ENCODE peak calls at places on chromosomes 11 and 22, in six cellular contexts. D is RWPE2, J is ovary, Q is PC-3, T is Caco-2, P is PC-9. U is an unnamed sample.

GRCh38 chr22:25644122-25644521 is 79.6 kb downstream of the GRK3 start:
- DNase-seq in D (no peak), J (no peak), Q (no peak), P (no peak), T (no peak), U (no peak)

GRCh38 chr11:34656062-34656720 is 35.3 kb downstream of the EHF start:
- DNase-seq in D (no peak), T (no peak), P (no peak), J (no peak), Q (peak; percentile 58), U (peak; percentile 95)

GRCh38 chr11:85118151-85118550 is 509.0 kb downstream of the DLG2 start:
- DNase-seq in P (no peak), D (no peak), J (no peak), T (no peak), Q (peak; percentile 9), U (peak; percentile 66)

GRCh38 chr22:25368271-25368670 is 148.8 kb downstream of the CRYBB2 start:
- DNase-seq in Q (peak; percentile 61), T (no peak), D (peak; percentile 67), P (peak; percentile 58), J (no peak), U (peak; percentile 32)

GRCh38 chr11:93895106-93895862 is 44.9 kb upstream of the VSTM5 start:
- DNase-seq in T (peak; percentile 79), J (no peak), P (peak; percentile 18), Q (peak; percentile 95), D (no peak), U (peak; percentile 38)

GRCh38 chr22:17368727-17369552 is at the start of gene CECR2:
- DNase-seq in Q (no peak), J (peak; percentile 47), P (no peak), D (no peak), T (peak; percentile 36), U (peak; percentile 77)

GRCh38 chr11:131854391-131854790 is 484.0 kb downstream of the NTM start:
- DNase-seq in T (no peak), J (no peak), Q (no peak), D (no peak), P (no peak), U (no peak)

GRCh38 chr11:78050964-78051831 is 12.5 kb upstream of the THRSP start:
- DNase-seq in J (no peak), T (peak; percentile 63), D (no peak), P (peak; percentile 53), Q (peak; percentile 84), U (no peak)

GRCh38 chr11:59931688-59932087 is 6.5 kb upstream of the OOSP1 start:
- DNase-seq in D (no peak), J (no peak), T (no peak), Q (no peak), P (no peak), U (no peak)

GRCh38 chr11:17165247-17165890 is 42.4 kb downstream of the PIK3C2A start:
- DNase-seq in D (no peak), T (no peak), Q (no peak), P (no peak), J (no peak), U (no peak)

GRCh38 chr11:14364322-14364721 is 5.3 kb upstream of the RRAS2 start:
- DNase-seq in P (no peak), D (no peak), Q (no peak), T (no peak), J (no peak), U (no peak)

GRCh38 chr11:9884601-9885000 is 220.7 kb downstream of the SWAP70 start:
- DNase-seq in Q (no peak), D (no peak), P (no peak), J (no peak), T (no peak), U (no peak)

GRCh38 chr11:9878936-9879335 is 215.1 kb downstream of the SWAP70 start:
- DNase-seq in P (no peak), Q (no peak), J (no peak), D (no peak), T (no peak), U (peak; percentile 77)

GRCh38 chr11:9875862-9876261 is 212.0 kb downstream of the SWAP70 start:
- DNase-seq in T (no peak), P (no peak), J (no peak), Q (peak; percentile 66), D (no peak), U (no peak)

GRCh38 chr11:9876331-9876730 is 212.5 kb downstream of the SWAP70 start:
- DNase-seq in T (no peak), P (no peak), J (no peak), Q (no peak), D (no peak), U (no peak)

DNA sequence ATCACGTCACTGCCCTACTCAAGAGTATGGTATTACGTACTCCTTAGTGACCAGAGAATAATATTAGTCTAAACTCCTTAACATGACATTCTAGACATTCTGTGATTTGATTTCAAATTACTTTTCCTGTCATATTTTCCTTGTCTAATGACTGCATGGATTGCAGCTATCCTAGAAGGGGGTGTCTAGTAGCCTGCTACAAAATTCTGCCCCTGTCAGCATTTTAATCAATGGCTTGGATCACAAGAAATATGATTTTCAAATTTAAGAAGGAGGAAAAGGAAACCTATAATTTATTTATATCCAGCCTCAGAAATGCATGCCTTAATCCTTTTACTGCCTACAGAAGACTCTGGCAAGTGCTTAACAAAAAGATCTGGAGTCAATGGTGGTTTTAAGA is 216.8 kb downstream of the SWAP70 start:
- DNase-seq in J (no peak), T (no peak), D (no peak), Q (no peak), P (no peak), U (peak; percentile 34)
- H3K9me3 ChIP-seq in J (no peaks in the 10 kb centered on the region), T (peaks cover 10% of the 10 kb centered on the region), D (no peaks in the 10 kb centered on the region), Q (no peaks in the 10 kb centered on the region), P (no peaks in the 10 kb centered on the region), U (no peaks in the 10 kb centered on the region)

DNA sequence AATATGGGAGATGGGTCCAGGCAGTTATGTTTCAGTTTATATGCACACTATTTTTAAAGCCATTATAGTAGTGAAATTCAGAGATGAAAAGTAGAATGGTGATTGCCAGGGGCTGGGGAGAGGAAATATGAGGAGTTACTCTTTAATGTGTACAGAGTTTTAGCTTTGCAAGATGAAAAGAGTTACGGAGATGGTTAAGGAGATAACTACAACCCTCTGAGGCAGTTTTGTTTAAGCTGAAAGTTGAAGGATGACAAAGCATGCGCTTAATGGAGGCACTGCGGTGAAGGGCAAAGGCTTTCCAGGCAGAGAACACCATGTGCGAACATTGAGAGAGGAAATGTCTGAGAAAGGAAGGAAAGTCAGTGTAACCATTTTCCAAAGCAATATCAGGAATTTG is 18.2 kb upstream of the BMAL1 start:
- DNase-seq in D (no peak), P (no peak), J (no peak), T (peak; percentile 17), Q (no peak), U (no peak)
- H3K4me3 ChIP-seq in D (no peak overlapping the region), P (no peak overlapping the region), J (no peak overlapping the region), T (no peak overlapping the region), Q (no peak overlapping the region), U (no peak overlapping the region)

GRCh38 chr22:47994045-47994444 is 1231.6 kb downstream of the TBC1D22A start:
- DNase-seq in D (no peak), J (no peak), Q (no peak), P (no peak), T (no peak), U (no peak)
- H3K9me3 ChIP-seq in D (no peaks in the 10 kb centered on the region), J (no peaks in the 10 kb centered on the region), Q (no peaks in the 10 kb centered on the region), P (no peaks in the 10 kb centered on the region), T (peaks cover 3% of the 10 kb centered on the region), U (no peaks in the 10 kb centered on the region)

DNA sequence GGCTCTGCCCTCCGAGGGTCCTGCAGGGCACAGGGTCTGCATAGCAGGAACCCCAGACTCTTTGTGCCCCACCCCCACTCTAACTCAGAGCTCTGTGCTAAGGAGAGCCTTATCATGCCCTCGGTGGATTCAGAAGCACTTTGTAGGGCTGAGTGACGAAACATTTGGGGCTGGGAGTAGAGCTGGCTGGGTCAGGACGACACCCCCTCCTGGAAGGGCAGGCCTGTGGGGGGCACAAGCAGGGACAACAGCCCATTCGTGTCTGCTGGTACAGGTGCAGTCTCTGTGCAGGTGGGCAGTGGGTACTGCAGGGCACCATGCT is 8.9 kb downstream of the APOBEC3A start:
- DNase-seq in D (no peak), T (no peak), Q (no peak), P (no peak), J (no peak), U (no peak)
- H3K4me3 ChIP-seq in D (no peak overlapping the region), T (no peak overlapping the region), Q (no peak overlapping the region), P (no peak overlapping the region), J (no peak overlapping the region), U (no peak overlapping the region)

DNA sequence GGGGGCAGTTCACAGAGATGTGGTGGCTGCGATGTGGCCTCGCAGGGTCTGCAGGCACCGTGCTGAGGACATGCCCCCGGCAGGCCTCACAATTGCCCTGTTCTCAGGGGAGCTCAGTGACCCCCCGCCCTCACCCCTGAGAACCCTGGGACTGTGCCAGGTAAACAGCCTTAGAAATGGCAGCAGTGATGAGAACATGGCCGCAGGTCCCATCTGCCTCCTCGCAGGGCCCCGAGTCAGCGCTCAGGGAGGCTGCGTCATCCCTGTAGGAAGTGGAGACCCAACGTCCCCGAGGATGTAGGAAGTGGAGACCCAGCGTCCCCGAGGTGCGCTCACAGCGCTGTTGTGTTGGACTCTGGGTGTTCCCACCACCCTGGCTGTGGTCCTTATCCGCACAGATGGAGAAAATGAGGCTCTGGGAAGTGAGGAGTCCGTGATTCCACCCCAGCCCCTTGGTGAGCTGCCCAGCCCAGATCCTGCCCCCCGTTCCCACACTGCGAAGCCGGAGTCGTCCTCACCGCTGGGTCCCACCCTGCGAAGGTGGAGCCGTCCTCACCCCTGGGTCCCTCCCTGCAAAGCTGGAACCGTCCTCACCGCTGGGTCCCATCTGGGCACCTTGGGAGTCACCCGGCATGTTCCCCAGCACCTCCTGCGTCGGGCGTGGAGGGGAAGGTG is 1086.8 kb downstream of the BRD1 start:
- DNase-seq in P (no peak), T (no peak), J (no peak), D (no peak), Q (no peak), U (no peak)
- H3K9me3 ChIP-seq in P (no peaks in the 10 kb centered on the region), T (no peaks in the 10 kb centered on the region), J (no peaks in the 10 kb centered on the region), D (no peaks in the 10 kb centered on the region), Q (no peaks in the 10 kb centered on the region), U (no peaks in the 10 kb centered on the region)

GRCh38 chr11:129645943-129646342 is 169.7 kb upstream of the TMEM45B start:
- DNase-seq in P (no peak), Q (no peak), J (no peak), D (no peak), T (no peak), U (no peak)

GRCh38 chr11:129640671-129641070 is 175.0 kb upstream of the TMEM45B start:
- DNase-seq in P (no peak), J (no peak), D (no peak), T (no peak), Q (no peak), U (no peak)

GRCh38 chr11:129639300-129639699 is 176.3 kb upstream of the TMEM45B start:
- DNase-seq in P (peak; percentile 49), T (no peak), Q (peak; percentile 99), D (peak; percentile 84), J (no peak), U (no peak)

GRCh38 chr11:129643031-129643721 is 172.5 kb upstream of the TMEM45B start:
- DNase-seq in P (peak; percentile 55), D (peak; percentile 83), J (no peak), T (no peak), Q (peak; percentile 98), U (no peak)

DNA sequence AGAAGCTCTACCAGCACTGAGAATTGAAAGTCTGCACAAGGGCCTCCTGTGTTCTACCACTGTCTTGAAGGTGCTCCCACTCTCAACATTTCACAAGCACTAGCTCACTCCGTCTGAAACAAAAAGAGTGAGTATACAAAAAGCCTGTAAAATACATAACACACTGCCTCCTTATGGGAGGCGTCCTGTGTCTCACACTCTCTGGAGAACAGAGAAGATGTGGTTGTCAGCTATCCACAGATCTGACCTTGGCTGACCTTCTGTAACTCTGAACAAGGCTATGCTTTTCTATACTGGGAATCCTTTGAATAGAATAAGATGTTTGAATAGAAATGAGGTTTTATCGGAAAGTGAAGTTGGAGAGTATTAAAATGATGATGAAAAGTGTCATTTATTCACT is 171.3 kb upstream of the TMEM45B start:
- DNase-seq in Q (no peak), J (no peak), D (no peak), T (no peak), P (no peak), U (no peak)
- H3K4me3 ChIP-seq in Q (no peak overlapping the region), J (no peak overlapping the region), D (no peak overlapping the region), T (no peak overlapping the region), P (no peak overlapping the region), U (no peak overlapping the region)